ENCODE peak calls at places on chromosomes 5 and 9, in five cellular contexts. One of them, this sample, is unnamed.

GRCh38 chr5:35233121-35233520 is 2.8 kb upstream of the PRLR start:
- DNase-seq in SW480: no peak
- DNase-seq in activated naive CD4-positive, alpha-beta T cell treated with Interleukin-2 at 50 U/mL for 16 hours: no peak
- DNase-seq in T-cell: no peak
- DNase-seq in memory B cell: no peak
- DNase-seq in this sample: no peak

GRCh38 chr9:97874617-97875016 is 21.6 kb downstream of the FOXE1 start:
- DNase-seq in SW480: no peak
- DNase-seq in activated naive CD4-positive, alpha-beta T cell treated with Interleukin-2 at 50 U/mL for 16 hours: no peak
- DNase-seq in memory B cell: no peak
- DNase-seq in T-cell: no peak
- DNase-seq in this sample: no peak

GRCh38 chr9:14271078-14271673 is 42.8 kb downstream of the NFIB start:
- DNase-seq in T-cell: no peak
- DNase-seq in memory B cell: no peak
- DNase-seq in activated naive CD4-positive, alpha-beta T cell treated with Interleukin-2 at 50 U/mL for 16 hours: no peak
- DNase-seq in SW480: no peak
- DNase-seq in this sample: no peak

GRCh38 chr5:14848385-14848784 is 23.2 kb downstream of the ANKH start:
- DNase-seq in T-cell: no peak
- DNase-seq in memory B cell: no peak
- DNase-seq in activated naive CD4-positive, alpha-beta T cell treated with Interleukin-2 at 50 U/mL for 16 hours: no peak
- DNase-seq in SW480: no peak
- DNase-seq in this sample: no peak

GRCh38 chr5:60458669-60459068 is 241.3 kb downstream of the DEPDC1B start:
- DNase-seq in activated naive CD4-positive, alpha-beta T cell treated with Interleukin-2 at 50 U/mL for 16 hours: no peak
- DNase-seq in T-cell: no peak
- DNase-seq in memory B cell: no peak
- DNase-seq in SW480: no peak
- DNase-seq in this sample: no peak

GRCh38 chr5:132456553-132457361 is 33.8 kb downstream of the IRF1 start:
- DNase-seq in SW480: peak
- DNase-seq in activated naive CD4-positive, alpha-beta T cell treated with Interleukin-2 at 50 U/mL for 16 hours: peak
- DNase-seq in memory B cell: peak
- DNase-seq in T-cell: peak
- DNase-seq in this sample: no peak

GRCh38 chr5:169628891-169629290 is 8.2 kb upstream of the DOCK2 start:
- DNase-seq in SW480: no peak
- DNase-seq in activated naive CD4-positive, alpha-beta T cell treated with Interleukin-2 at 50 U/mL for 16 hours: no peak
- DNase-seq in memory B cell: no peak
- DNase-seq in T-cell: no peak
- DNase-seq in this sample: no peak

GRCh38 chr5:60024104-60024503 is 130.6 kb upstream of the PDE4D start:
- DNase-seq in memory B cell: no peak
- DNase-seq in SW480: no peak
- DNase-seq in T-cell: no peak
- DNase-seq in activated naive CD4-positive, alpha-beta T cell treated with Interleukin-2 at 50 U/mL for 16 hours: no peak
- DNase-seq in this sample: no peak

This sample was measured in GM12891.